ENCODE peak calls at places on chromosomes 16 and 17, in seven cellular contexts. K is heart left ventricle, W is BJ, L is SK-N-SH, G is uterus, P is transverse colon, S is cardiac muscle cell. Y is an unnamed sample.

GRCh38 chr17:41773190-41773588 is 13.3 kb downstream of the JUP start:
- DNase-seq in P (peak; percentile 93), L (peak; percentile 71), K (peak; percentile 92), W (peak; percentile 61), G (peak; percentile 73), S (peak; percentile 87), Y (peak; percentile 89)

GRCh38 chr17:69375229-69375628 is 39.3 kb upstream of the MAP2K6 start:
- DNase-seq in G (no peak), L (no peak), S (no peak), K (no peak), W (no peak), P (no peak), Y (no peak)

GRCh38 chr17:63837962-63838585 is 4.4 kb downstream of the SMARCD2 start:
- DNase-seq in W (no peak), S (no peak), P (no peak), K (no peak), L (no peak), G (no peak), Y (no peak)

GRCh38 chr16:1606774-1607173 is 5.1 kb downstream of the IFT140 start:
- DNase-seq in K (no peak), G (no peak), W (no peak), P (no peak), L (no peak), S (no peak), Y (no peak)

GRCh38 chr17:41067281-41067680 is 1.6 kb upstream of the KRTAP2-4 start:
- DNase-seq in K (no peak), G (no peak), L (no peak), W (peak; percentile 62), P (no peak), S (no peak), Y (no peak)

GRCh38 chr16:12186774-12187335 is 210.3 kb downstream of the SNX29 start:
- DNase-seq in L (no peak), W (no peak), K (peak; percentile 34), S (no peak), G (no peak), P (no peak), Y (no peak)

GRCh38 chr16:84514874-84515835 is 10.7 kb upstream of the MEAK7 start:
- DNase-seq in G (no peak), K (no peak), S (no peak), W (no peak), P (peak; percentile 72), L (no peak), Y (no peak)

GRCh38 chr16:67372664-67373063 is 20.6 kb downstream of the TPPP3 start:
- DNase-seq in W (no peak), G (no peak), S (peak; percentile 56), P (no peak), K (no peak), L (peak; percentile 57), Y (no peak)

GRCh38 chr17:33671493-33671892 is 378.4 kb upstream of the ASIC2 start:
- DNase-seq in S (no peak), L (no peak), W (no peak), G (no peak), P (no peak), K (no peak), Y (no peak)

GRCh38 chr17:27741361-27741861 is 58.9 kb downstream of the NOS2 start:
- DNase-seq in P (no peak), L (no peak), K (no peak), W (no peak), S (no peak), G (no peak), Y (no peak)

DNA sequence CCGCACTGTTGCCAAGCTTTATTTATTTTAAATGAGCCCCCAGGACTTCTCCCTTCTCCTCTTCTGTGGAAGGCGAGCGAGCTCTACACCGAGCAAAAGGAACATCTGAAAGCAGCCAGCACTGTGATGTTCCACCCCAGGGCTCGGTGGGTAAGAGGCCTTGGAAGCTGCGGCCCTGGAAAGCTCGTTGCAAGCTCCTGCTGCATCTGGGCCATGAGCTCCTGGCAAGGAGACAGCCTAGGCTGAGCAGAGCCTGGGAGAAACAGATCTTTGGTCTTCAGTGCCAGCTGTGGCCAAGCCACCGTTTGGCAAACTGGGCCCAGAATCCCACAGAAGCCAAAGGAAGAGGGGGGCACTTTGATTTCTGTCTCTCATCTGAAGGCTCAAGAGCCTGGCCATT is 114.1 kb downstream of the ENGASE start:
- DNase-seq in S (no peak), P (no peak), L (no peak), W (no peak), K (no peak), G (no peak), Y (no peak)
- H3K27me3 ChIP-seq in S (peaks cover 59% of the 10 kb centered on the region), P (peaks cover 56% of the 10 kb centered on the region), L (peaks cover 39% of the 10 kb centered on the region), W (peaks cover 8% of the 10 kb centered on the region), K (peaks cover 70% of the 10 kb centered on the region), G (no peaks in the 10 kb centered on the region), Y (peaks cover 33% of the 10 kb centered on the region)

DNA sequence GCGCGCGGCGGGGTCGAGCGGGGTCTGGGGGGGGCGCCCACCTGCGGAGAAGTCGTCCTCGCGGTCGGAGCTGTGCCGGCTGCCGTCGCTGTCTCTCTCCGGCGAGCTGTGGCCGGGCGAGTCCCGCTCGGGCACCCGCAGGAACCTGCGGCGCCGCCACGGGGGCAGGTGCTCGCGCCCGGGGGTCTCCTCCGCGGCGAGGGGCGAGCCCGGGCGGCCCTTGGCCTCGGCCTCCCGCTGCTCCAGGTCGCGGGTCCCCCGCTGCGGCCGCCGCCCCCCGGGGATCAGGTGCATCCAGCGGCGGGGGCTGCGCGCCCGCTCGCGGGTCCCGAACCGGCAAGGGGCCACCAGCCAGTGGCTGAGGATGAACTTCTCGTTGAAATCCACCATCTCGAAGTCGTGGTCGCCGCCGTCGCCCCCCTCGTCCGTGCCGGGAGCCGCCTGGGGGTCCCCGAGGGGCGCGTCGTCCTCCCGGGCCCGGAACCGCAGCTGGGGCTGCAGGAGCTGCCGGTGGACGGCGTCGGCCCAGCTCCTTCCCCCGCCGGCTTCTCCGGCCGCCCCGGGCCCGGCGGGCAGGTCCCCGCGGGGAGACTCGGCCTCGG is 41.4 kb upstream of the BHLHA9 start:
- DNase-seq in K (no peak), S (no peak), P (no peak), W (no peak), L (peak; percentile 72), G (no peak), Y (no peak)
- H3K4me3 ChIP-seq in K (peak overlapping the region; percentile 32), S (peak overlapping the region; percentile 43), P (peak overlapping the region; percentile 51), W (no peak overlapping the region), L (peak overlapping the region; percentile 38), G (peak overlapping the region; percentile 18), Y (peak overlapping the region; percentile 47)

DNA sequence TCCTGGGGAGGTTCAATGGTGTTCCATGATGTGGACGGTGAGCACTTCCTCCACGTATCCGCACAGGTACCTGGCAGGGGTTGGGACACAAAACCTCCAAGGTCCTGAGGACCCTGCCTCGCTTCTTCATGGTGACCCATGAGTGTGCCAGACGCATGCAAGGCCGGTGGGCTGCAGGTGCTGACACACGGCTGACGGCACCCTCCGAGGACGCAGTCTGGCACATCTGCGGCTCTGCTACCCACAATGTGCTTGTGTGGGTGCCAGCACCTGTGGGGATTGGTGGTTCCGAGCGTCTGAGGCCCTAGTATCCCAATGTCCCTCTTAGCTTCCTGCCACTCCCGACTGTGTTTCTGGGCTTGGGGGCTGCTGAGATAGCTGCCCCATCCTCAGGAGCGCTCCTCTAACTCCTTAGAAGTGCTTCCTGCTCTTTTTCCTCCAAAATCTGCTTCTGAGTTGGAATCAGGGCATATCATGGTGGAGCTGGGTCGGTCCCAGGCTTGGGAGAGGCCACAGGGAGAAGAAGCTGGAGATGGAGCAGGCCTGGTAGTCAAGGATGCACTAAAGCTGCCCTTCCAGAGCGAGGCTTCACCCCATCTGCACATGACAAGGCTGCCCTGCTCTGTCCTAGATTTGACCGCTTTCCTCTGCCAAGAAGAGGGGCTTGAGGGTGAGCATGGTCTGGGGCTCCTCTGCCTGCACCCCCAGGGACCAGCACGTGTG is 1.6 kb downstream of the CYGB start:
- DNase-seq in W (no peak), P (no peak), G (no peak), S (no peak), K (no peak), L (peak; percentile 37), Y (no peak)
- H3K27me3 ChIP-seq in W (peaks cover 15% of the 10 kb centered on the region), P (peaks cover 40% of the 10 kb centered on the region), G (peaks cover 8% of the 10 kb centered on the region), S (peaks cover 31% of the 10 kb centered on the region), K (peaks cover 38% of the 10 kb centered on the region), L (peaks cover 37% of the 10 kb centered on the region), Y (peaks cover 3% of the 10 kb centered on the region)

DNA sequence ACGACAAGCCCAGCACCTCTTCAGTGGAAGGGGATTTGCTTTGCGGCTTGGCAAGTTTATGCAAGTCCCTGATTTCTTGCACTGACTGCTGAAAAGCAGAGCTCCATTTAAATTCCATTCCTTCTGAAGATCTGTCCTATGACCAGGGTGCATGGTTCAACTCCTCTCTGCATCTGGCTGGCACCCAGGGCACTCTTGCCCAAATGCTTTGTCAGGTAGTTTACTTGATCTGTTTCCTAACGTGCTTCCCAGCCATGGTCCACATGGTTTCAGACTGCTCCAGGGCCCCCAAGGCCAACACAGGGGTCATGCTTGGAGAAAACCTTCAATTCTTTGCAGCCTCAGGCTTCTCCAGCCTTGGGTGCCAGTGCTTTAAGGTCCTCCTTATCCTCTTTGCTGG is 11.2 kb upstream of the HP start:
- DNase-seq in P (no peak), K (no peak), L (no peak), S (no peak), W (no peak), G (no peak), Y (no peak)
- H3K4me3 ChIP-seq in P (no peak overlapping the region), K (no peak overlapping the region), L (no peak overlapping the region), S (no peak overlapping the region), W (no peak overlapping the region), G (no peak overlapping the region), Y (no peak overlapping the region)

DNA sequence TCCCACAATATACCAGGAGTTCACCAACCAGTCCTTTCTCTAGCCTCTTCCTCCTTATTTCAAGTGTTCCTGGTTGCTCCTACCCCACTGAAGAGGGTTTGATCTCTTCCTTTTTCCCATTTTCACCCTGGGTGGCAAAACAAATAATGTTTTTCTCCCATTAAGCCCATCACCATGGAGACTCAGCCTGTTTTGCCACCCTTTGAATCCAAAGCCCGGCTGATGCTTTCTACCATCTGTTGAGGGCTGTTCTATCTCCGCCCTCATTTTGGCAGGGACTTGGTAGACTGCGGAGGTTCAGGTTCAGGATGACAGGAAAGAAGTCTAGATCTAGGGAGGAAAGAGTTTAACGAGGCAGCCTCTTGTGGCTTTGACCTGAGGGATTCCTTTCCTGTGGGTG is 2.6 kb downstream of the DNAH2 start:
- DNase-seq in P (no peak), W (no peak), G (no peak), S (no peak), K (no peak), L (no peak), Y (no peak)
- H3K27me3 ChIP-seq in P (peaks cover 51% of the 10 kb centered on the region), W (peaks cover 22% of the 10 kb centered on the region), G (no peaks in the 10 kb centered on the region), S (no peaks in the 10 kb centered on the region), K (peaks cover 50% of the 10 kb centered on the region), L (peaks cover 7% of the 10 kb centered on the region), Y (no peaks in the 10 kb centered on the region)

DNA sequence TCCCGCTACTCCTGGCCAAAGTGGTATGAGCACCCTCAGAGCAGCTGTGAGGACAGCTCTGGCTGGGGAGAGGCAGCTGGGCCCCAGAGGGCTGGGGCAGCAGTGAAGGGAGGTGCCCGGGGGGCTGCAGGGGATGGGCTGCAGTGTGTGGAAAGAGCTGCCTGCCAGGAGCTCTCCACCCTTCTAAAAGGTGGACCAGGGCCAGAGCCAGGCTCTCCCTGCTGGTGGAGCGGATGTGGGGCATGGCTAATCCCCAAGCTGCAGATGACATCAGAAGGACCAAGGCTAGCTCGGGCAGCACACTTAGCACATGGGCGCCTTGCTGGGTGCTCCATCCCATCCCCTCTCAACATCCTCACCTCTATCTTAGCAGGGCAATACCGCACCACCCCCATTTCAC is 103.1 kb downstream of the SDK2 start:
- DNase-seq in S (no peak), G (no peak), L (no peak), K (no peak), W (no peak), P (no peak), Y (no peak)
- H3K4me3 ChIP-seq in S (no peak overlapping the region), G (no peak overlapping the region), L (no peak overlapping the region), K (no peak overlapping the region), W (no peak overlapping the region), P (no peak overlapping the region), Y (no peak overlapping the region)

GRCh38 chr17:7174603-7175362 is 4.4 kb downstream of the ASGR1 start:
- DNase-seq in K (no peak), P (no peak), S (no peak), L (no peak), W (no peak), G (no peak), Y (no peak)
- H3K27me3 ChIP-seq in K (peaks cover 17% of the 10 kb centered on the region), P (peaks cover 16% of the 10 kb centered on the region), S (no peaks in the 10 kb centered on the region), L (no peaks in the 10 kb centered on the region), W (no peaks in the 10 kb centered on the region), G (no peaks in the 10 kb centered on the region), Y (no peaks in the 10 kb centered on the region)